ENCODE peak calls at places on chromosomes 11 and 22, in six cellular contexts. R, U, X, Z, W and V are unnamed samples.

GRCh38 chr11:93000511-93001476 is 31.3 kb downstream of the MTNR1B start:
- DNase-seq in U (peak; percentile 70), X (peak; percentile 89), R (peak; percentile 75), Z (no peak), W (no peak), V (no peak)

GRCh38 chr22:44661659-44662569 is 40.1 kb upstream of the PRR5 start:
- DNase-seq in X (no peak), Z (no peak), U (no peak), R (no peak), W (peak; percentile 31), V (no peak)

GRCh38 chr11:113313601-113314000 is 782 bp upstream of the TTC12 start:
- DNase-seq in W (no peak), U (no peak), R (no peak), X (no peak), Z (no peak), V (no peak)

GRCh38 chr11:109960831-109961230 is 132.4 kb upstream of the ZC3H12C start:
- DNase-seq in X (peak; percentile 98), Z (no peak), R (peak; percentile 86), U (peak; percentile 89), W (peak; percentile 86), V (no peak)

GRCh38 chr11:35785287-35786167 is 123.0 kb downstream of the TRIM44 start:
- DNase-seq in Z (no peak), U (no peak), W (no peak), R (peak; percentile 34), X (no peak), V (no peak)

GRCh38 chr11:95805869-95806268 is 15.6 kb downstream of the CEP57 start:
- DNase-seq in U (no peak), X (no peak), R (no peak), W (no peak), Z (no peak), V (no peak)

GRCh38 chr11:12284321-12285050 is 92.9 kb upstream of the PARVA start:
- DNase-seq in R (peak; percentile 89), X (peak; percentile 73), W (no peak), Z (peak; percentile 1), U (peak; percentile 27), V (no peak)

GRCh38 chr22:20013382-20013871 is 3.2 kb downstream of the ARVCF start:
- DNase-seq in Z (peak; percentile 84), W (peak; percentile 88), R (peak; percentile 60), X (peak; percentile 52), U (no peak), V (peak; percentile 78)

GRCh38 chr11:96149743-96150555 is 193.0 kb downstream of the MAML2 start:
- DNase-seq in W (no peak), Z (no peak), U (no peak), R (peak; percentile 69), X (no peak), V (no peak)

GRCh38 chr22:41762980-41763779 is 37.3 kb upstream of the CCDC134 start:
- DNase-seq in U (no peak), X (peak; percentile 11), R (no peak), Z (peak; percentile 79), W (no peak), V (peak; percentile 12)

GRCh38 chr22:43996170-43996980 is 27.7 kb upstream of the PARVB start:
- DNase-seq in X (no peak), R (no peak), U (no peak), W (peak; percentile 73), Z (peak; percentile 36), V (no peak)

GRCh38 chr11:131095501-131096185 is 179.4 kb upstream of the SNX19 start:
- DNase-seq in Z (no peak), R (no peak), X (no peak), U (no peak), W (no peak), V (no peak)

DNA sequence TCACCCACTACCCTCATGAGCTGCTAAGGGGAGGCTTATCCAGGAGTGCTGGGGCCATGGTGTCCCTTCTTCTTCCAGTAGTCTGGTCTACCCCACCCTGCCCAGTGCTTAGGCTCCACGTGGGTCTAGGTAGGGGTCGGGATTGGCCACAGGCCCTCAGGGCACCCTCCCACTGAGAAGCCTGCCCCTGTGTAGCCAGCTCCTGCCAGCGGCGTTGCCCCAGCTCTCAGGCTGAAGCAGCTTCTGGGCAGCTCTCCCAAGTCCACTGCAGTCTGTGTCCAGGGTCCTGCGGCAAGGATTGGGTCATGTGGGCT is 24.0 kb upstream of the RIC3 start:
- DNase-seq in X (no peak), W (no peak), Z (no peak), R (no peak), U (no peak), V (no peak)
- TF ChIP-seq CTCF in X (no peak), W (no peak), Z (peak; percentile 10), R (no peak), U (no peak), V (no peak)

GRCh38 chr22:24942301-24942700 is 4.2 kb downstream of the LHFPL7 start:
- DNase-seq in U (no peak), X (no peak), Z (no peak), W (no peak), R (no peak), V (no peak)

GRCh38 chr22:24938741-24939341 is 7.7 kb downstream of the LHFPL7 start:
- DNase-seq in U (no peak), X (peak; percentile 46), Z (peak; percentile 51), R (peak; percentile 32), W (no peak), V (no peak)

GRCh38 chr22:24935771-24936483 is 10.6 kb downstream of the LHFPL7 start:
- DNase-seq in U (no peak), R (no peak), W (no peak), X (no peak), Z (no peak), V (no peak)

GRCh38 chr22:24937114-24937513 is 9.4 kb downstream of the LHFPL7 start:
- DNase-seq in U (no peak), Z (peak; percentile 36), R (peak; percentile 20), X (no peak), W (no peak), V (no peak)
- TF ChIP-seq CTCF in U (no peak), Z (no peak), R (peak; percentile 54), X (peak; percentile 16), W (no peak), V (peak; percentile 48)

GRCh38 chr11:120057595-120058581 is 80.0 kb downstream of the TRIM29 start:
- DNase-seq in W (no peak), U (no peak), R (no peak), Z (no peak), X (no peak), V (no peak)

GRCh38 chr11:120061036-120061760 is 76.7 kb downstream of the TRIM29 start:
- DNase-seq in Z (no peak), U (no peak), W (no peak), R (no peak), X (no peak), V (no peak)

GRCh38 chr11:120057028-120057330 is 80.9 kb downstream of the TRIM29 start:
- DNase-seq in Z (no peak), R (no peak), U (no peak), X (no peak), W (no peak), V (no peak)

GRCh38 chr11:120060512-120060911 is 77.4 kb downstream of the TRIM29 start:
- DNase-seq in X (no peak), Z (no peak), W (no peak), R (no peak), U (no peak), V (no peak)

DNA sequence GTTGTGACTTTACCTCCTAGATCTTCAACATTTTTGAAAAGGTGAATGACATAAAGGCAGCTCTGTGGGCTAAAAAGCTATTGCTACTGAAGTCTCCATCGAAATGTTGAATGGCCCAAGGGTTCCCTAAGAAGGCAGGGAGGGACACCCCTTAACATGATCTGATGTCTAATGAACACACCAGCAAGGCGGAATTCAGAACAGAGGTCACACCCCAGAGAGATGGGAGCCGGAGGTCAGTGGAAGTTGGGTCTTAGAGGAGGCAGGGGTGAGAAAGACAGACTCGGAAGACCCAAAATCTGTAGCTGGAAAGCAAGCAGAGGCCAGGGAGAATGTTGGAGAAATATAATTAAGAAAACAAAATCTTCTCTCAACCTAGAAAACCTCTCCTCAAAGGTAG is 79.0 kb downstream of the TRIM29 start:
- DNase-seq in W (no peak), Z (no peak), R (no peak), U (no peak), X (no peak), V (no peak)
- TF ChIP-seq CTCF in W (no peak), Z (no peak), R (no peak), U (no peak), X (no peak), V (no peak)

GRCh38 chr11:117921893-117922292 is 7.3 kb downstream of the TMPRSS13 start:
- DNase-seq in U (no peak), Z (no peak), R (no peak), W (no peak), X (no peak), V (no peak)

GRCh38 chr11:117923275-117923674 is 5.9 kb downstream of the TMPRSS13 start:
- DNase-seq in Z (no peak), W (no peak), R (no peak), X (no peak), U (no peak), V (no peak)

GRCh38 chr11:117924631-117925170 is 4.5 kb downstream of the TMPRSS13 start:
- DNase-seq in X (no peak), U (no peak), Z (no peak), R (no peak), W (no peak), V (no peak)

GRCh38 chr11:117925198-117925925 is 3.8 kb downstream of the TMPRSS13 start:
- DNase-seq in W (no peak), Z (no peak), U (no peak), R (no peak), X (no peak), V (no peak)

DNA sequence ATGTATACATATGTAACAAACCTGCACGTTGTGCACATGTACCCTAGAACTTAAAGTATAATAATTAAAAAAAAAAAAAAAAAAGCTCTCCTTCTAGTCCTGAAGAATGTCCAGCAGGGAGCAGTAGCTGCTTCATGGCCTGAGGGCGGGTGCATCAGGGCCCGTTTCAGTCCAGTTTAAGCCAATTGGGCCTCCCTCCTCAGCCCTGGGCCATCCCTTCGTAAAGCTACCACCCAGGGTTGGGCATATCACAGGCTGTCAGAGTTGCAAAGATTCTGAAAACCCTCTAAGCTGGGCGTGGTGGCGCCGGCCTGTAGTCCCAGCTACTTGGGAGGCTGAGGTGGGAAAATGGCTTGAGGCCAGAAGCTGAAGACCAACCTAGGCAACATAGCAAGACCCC is 5.4 kb downstream of the TMPRSS13 start:
- DNase-seq in Z (no peak), W (no peak), X (no peak), U (no peak), R (no peak), V (no peak)
- TF ChIP-seq CTCF in Z (no peak), W (no peak), X (no peak), U (no peak), R (no peak), V (no peak)

DNA sequence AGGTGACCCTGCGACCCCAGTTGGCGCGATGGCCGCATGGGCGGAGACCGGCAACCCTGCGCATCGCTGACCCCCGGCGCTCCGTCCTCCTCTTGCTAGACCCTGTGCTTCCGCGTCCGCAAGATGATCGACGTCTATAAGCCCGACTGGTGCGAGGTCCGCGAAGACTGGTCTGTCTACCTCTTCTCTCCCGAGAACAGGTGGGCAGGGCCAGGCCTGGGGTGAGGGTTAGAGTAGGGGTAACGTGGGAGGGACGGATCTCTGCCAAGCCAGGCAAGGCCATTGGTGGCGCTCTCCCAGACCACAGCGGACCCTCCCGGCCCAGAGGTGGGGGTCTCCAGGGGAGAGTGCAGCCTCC is 92.1 kb downstream of the CACNA1I start:
- DNase-seq in X (no peak), R (no peak), W (no peak), Z (no peak), U (no peak), V (no peak)
- TF ChIP-seq CTCF in X (no peak), R (no peak), W (no peak), Z (no peak), U (no peak), V (no peak)